ENCODE peak calls at places on chromosomes 7 and 10, in ten cellular contexts. J is SK-N-SH, Q is MM.1S, S is PC-9, D is PC-3, Y is GM23248, N is OCI-LY7, M is HCT116, B is Karpas-422, F is GM23338. P is an unnamed sample.

GRCh38 chr10:127556911-127557310 is 7.8 kb downstream of the NPS start:
- DNase-seq in J (no peak), Q (no peak), S (no peak), D (no peak), Y (peak; percentile 25), N (no peak), M (no peak), B (no peak), F (peak; percentile 92), P (peak; percentile 66)

GRCh38 chr10:122475581-122475980 is 14.2 kb downstream of the HTRA1 start:
- DNase-seq in J (peak; percentile 50), Q (no peak), S (no peak), D (no peak), Y (peak; percentile 81), N (no peak), M (no peak), B (no peak), F (peak; percentile 66), P (no peak)

GRCh38 chr7:128033246-128033645 is 2.0 kb upstream of the LRRC4 start:
- DNase-seq in J (no peak), Q (no peak), S (no peak), D (no peak), Y (no peak), N (no peak), M (no peak), B (no peak), F (no peak), P (no peak)

GRCh38 chr7:3861371-3861770 is 560.3 kb downstream of the SDK1 start:
- DNase-seq in J (no peak), Q (no peak), S (no peak), D (no peak), Y (no peak), N (no peak), M (no peak), B (no peak), F (no peak), P (no peak)

GRCh38 chr7:150903627-150904026 is 51.3 kb downstream of the AOC1 start:
- DNase-seq in J (peak; percentile 40), Q (no peak), S (peak; percentile 93), D (peak; percentile 87), Y (peak; percentile 81), N (no peak), M (no peak), B (no peak), F (no peak), P (no peak)

GRCh38 chr10:84193327-84193726 is 1.0 kb upstream of the CDHR1 start:
- DNase-seq in J (no peak), Q (no peak), S (no peak), D (no peak), Y (no peak), N (no peak), M (no peak), B (no peak), F (no peak), P (no peak)

GRCh38 chr7:94188350-94188749 is 184.2 kb upstream of the BET1 start:
- DNase-seq in J (no peak), Q (no peak), S (no peak), D (no peak), Y (peak; percentile 8), N (no peak), M (no peak), B (no peak), F (no peak), P (no peak)

GRCh38 chr7:29217112-29217511 is 22.5 kb downstream of the CHN2 start:
- DNase-seq in J (no peak), Q (no peak), S (no peak), D (no peak), Y (no peak), N (no peak), M (no peak), B (no peak), F (peak; percentile 60), P (peak; percentile 26)

GRCh38 chr7:12684733-12685132 is 2.7 kb upstream of the ARL4A start:
- DNase-seq in J (no peak), Q (no peak), S (no peak), D (no peak), Y (no peak), N (no peak), M (no peak), B (no peak), F (no peak), P (no peak)

GRCh38 chr10:133278577-133279265 is 2.1 kb upstream of the ADAM8 start:
- DNase-seq in J (no peak), Q (peak; percentile 91), S (peak; percentile 91), D (peak; percentile 89), Y (no peak), N (peak; percentile 73), M (no peak), B (no peak), F (no peak), P (peak; percentile 83)

GRCh38 chr10:86970152-86970886 is 2.0 kb downstream of the ADIRF start:
- DNase-seq in J (no peak), Q (no peak), S (peak; percentile 82), D (peak; percentile 44), Y (peak; percentile 77), N (no peak), M (peak; percentile 62), B (no peak), F (peak; percentile 48), P (peak; percentile 29)

GRCh38 chr7:73443543-73444255 is 10.1 kb downstream of the FZD9 start:
- DNase-seq in J (no peak), Q (no peak), S (no peak), D (no peak), Y (no peak), N (no peak), M (no peak), B (no peak), F (no peak), P (no peak)

GRCh38 chr7:38554586-38554985 is 76.6 kb downstream of the AMPH start:
- DNase-seq in J (no peak), Q (no peak), S (no peak), D (no peak), Y (no peak), N (no peak), M (no peak), B (no peak), F (no peak), P (no peak)

GRCh38 chr7:74334026-74334425 is 44.8 kb downstream of the CLIP2 start:
- DNase-seq in J (peak; percentile 21), Q (no peak), S (no peak), D (peak; percentile 4), Y (peak; percentile 83), N (no peak), M (no peak), B (no peak), F (no peak), P (no peak)

GRCh38 chr7:7795736-7796135 is 77.3 kb upstream of the RPA3 start:
- DNase-seq in J (no peak), Q (no peak), S (peak; percentile 74), D (peak; percentile 94), Y (peak; percentile 60), N (no peak), M (peak; percentile 23), B (no peak), F (no peak), P (peak; percentile 19)

DNA sequence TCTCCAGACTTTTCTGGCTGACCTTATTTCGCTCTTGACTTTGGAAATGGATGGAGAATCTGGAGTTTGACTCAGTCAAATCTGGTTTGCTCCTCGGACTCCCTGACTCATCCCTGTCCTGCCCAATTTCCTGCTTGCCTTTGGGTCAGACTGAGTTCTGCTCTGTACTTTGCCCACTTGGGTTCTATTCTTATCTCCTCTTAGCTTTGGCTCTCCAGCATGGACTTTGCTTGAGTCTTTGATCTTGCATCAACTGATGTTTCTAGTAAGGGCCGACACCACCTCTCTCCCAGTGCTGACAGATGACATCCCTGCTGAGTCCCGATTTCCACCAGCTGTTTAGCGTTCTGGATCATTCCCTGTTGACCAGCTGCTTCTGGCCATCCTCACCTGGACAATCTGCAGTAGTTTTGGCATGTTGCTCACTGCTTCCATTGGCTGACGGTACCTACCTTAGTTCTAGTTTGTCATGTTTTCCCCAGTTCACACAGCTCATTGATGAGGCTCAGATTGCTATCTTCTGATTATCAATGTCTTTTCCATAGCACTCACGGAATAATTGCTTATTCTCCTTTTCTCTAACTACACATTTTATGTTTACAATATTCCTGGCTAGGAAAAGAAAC is 335.4 kb downstream of the SUGCT start:
- DNase-seq in J (no peak), Q (no peak), S (no peak), D (no peak), Y (peak; percentile 66), N (no peak), M (no peak), B (no peak), F (no peak), P (peak; percentile 34)
- H3K9me2 ChIP-seq in J (no peaks in the 10 kb centered on the region), Q (no peaks in the 10 kb centered on the region), S (no peaks in the 10 kb centered on the region), D (no peaks in the 10 kb centered on the region), Y (no peaks in the 10 kb centered on the region), N (no peaks in the 10 kb centered on the region), M (no peaks in the 10 kb centered on the region), B (no peaks in the 10 kb centered on the region), F (no peaks in the 10 kb centered on the region), P (no peaks in the 10 kb centered on the region)

DNA sequence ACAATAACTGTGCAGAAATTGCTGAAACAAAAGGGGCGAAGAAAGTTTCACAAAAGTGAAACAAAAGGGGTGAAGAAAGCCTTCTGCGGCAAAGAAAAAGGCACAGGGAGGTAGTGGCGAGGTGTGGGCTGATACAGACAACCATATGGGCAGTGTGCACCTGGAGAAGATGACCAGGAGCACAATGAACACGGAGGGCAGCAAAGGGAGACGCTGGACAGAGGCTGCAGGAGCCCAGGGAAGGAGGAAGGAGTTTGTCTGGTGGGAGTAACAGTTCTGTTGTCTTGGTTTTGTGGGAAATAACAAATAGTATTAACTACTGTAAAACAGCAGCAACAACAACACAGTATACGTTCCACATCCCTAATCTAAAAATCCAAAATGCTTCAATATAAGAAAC is 42.4 kb downstream of the ESYT2 start:
- DNase-seq in J (no peak), Q (no peak), S (no peak), D (no peak), Y (no peak), N (no peak), M (no peak), B (no peak), F (no peak), P (no peak)
- H3K9me2 ChIP-seq in J (no peaks in the 10 kb centered on the region), Q (no peaks in the 10 kb centered on the region), S (no peaks in the 10 kb centered on the region), D (no peaks in the 10 kb centered on the region), Y (no peaks in the 10 kb centered on the region), N (no peaks in the 10 kb centered on the region), M (no peaks in the 10 kb centered on the region), B (no peaks in the 10 kb centered on the region), F (no peaks in the 10 kb centered on the region), P (no peaks in the 10 kb centered on the region)

GRCh38 chr10:44399478-44400451 is 14.9 kb upstream of the CXCL12 start:
- DNase-seq in J (no peak), Q (no peak), S (no peak), D (no peak), Y (peak; percentile 45), N (no peak), M (no peak), B (peak; percentile 33), F (no peak), P (no peak)
- H3K9me2 ChIP-seq in J (no peaks in the 10 kb centered on the region), Q (no peaks in the 10 kb centered on the region), S (no peaks in the 10 kb centered on the region), D (no peaks in the 10 kb centered on the region), Y (no peaks in the 10 kb centered on the region), N (no peaks in the 10 kb centered on the region), M (no peaks in the 10 kb centered on the region), B (no peaks in the 10 kb centered on the region), F (no peaks in the 10 kb centered on the region), P (no peaks in the 10 kb centered on the region)

DNA sequence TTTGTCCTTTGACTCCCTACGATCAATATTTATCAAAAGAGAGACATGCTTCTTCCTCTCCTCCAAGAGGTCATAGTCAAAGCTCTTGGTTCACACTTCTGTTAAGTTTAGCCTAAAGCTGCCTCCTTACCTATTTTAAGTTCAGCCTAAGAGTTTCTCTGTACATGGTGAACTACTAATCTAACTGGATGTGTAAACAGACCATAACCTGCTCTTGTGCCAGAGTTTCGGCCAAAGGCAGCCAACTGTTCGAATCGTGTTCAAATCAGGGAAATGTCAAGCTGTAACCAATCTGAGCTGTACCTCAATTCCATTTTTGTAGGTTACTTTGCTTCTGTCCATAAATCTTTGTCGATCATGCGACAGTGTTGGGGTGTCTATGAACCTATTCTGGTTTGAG is 414.8 kb downstream of the PHTF2 start:
- DNase-seq in J (no peak), Q (no peak), S (no peak), D (no peak), Y (no peak), N (no peak), M (no peak), B (no peak), F (no peak), P (no peak)
- H3K9me2 ChIP-seq in J (no peaks in the 10 kb centered on the region), Q (no peaks in the 10 kb centered on the region), S (no peaks in the 10 kb centered on the region), D (no peaks in the 10 kb centered on the region), Y (no peaks in the 10 kb centered on the region), N (no peaks in the 10 kb centered on the region), M (no peaks in the 10 kb centered on the region), B (no peaks in the 10 kb centered on the region), F (peaks cover 12% of the 10 kb centered on the region), P (no peaks in the 10 kb centered on the region)